ENCODE peak calls at places on chromosomes 7 and 10, in six cellular contexts. A is body of pancreas, E is IMR-90, S is lower lobe of right lung, Y is mammary epithelial cell, G is foreskin fibroblast. C is an unnamed sample.

GRCh38 chr10:70371846-70372245 is 10.6 kb downstream of the LRRC20 start:
- DNase-seq in Y (no peak), A (no peak), S (no peak), E (no peak), G (no peak), C (no peak)

GRCh38 chr10:113612154-113612553 is 51.7 kb downstream of the NRAP start:
- DNase-seq in G (no peak), Y (no peak), A (peak; percentile 86), S (no peak), E (no peak), C (no peak)

GRCh38 chr10:88883443-88883799 is 3.4 kb downstream of the STAMBPL1 start:
- DNase-seq in G (no peak), E (no peak), S (no peak), Y (no peak), A (no peak), C (peak; percentile 2)

GRCh38 chr7:27154901-27155815 is 1.3 kb downstream of the HOXA7 start:
- DNase-seq in A (no peak), G (no peak), E (no peak), Y (peak; percentile 84), S (no peak), C (no peak)

GRCh38 chr10:30980951-30981616 is 50.6 kb downstream of the ZNF438 start:
- DNase-seq in S (no peak), G (peak; percentile 78), E (peak; percentile 63), A (peak; percentile 81), Y (peak; percentile 71), C (peak; percentile 89)

GRCh38 chr7:832292-832967 is at the start of gene SUN1:
- DNase-seq in Y (peak; percentile 96), A (peak; percentile 47), G (peak; percentile 35), E (peak; percentile 88), S (no peak), C (peak; percentile 90)

GRCh38 chr10:78815702-78816334 is 252.9 kb upstream of the ZMIZ1 start:
- DNase-seq in Y (no peak), S (no peak), E (no peak), A (no peak), G (no peak), C (no peak)

GRCh38 chr7:25950488-25951413 is 201.2 kb upstream of the NFE2L3 start:
- DNase-seq in G (peak; percentile 51), E (peak; percentile 4), S (peak; percentile 96), Y (peak; percentile 89), A (peak; percentile 98), C (peak; percentile 90)

GRCh38 chr10:4651404-4652037 is 174.5 kb upstream of the AKR1E2 start:
- DNase-seq in G (no peak), A (no peak), S (no peak), Y (peak; percentile 48), E (no peak), C (peak; percentile 44)

GRCh38 chr10:4407783-4408182 is 418.2 kb upstream of the AKR1E2 start:
- DNase-seq in E (peak; percentile 85), A (no peak), G (peak; percentile 57), Y (peak; percentile 76), S (no peak), C (peak; percentile 36)

GRCh38 chr7:94115316-94115715 is 111.2 kb upstream of the BET1 start:
- DNase-seq in A (no peak), S (no peak), G (no peak), E (peak; percentile 33), Y (peak; percentile 15), C (no peak)

GRCh38 chr10:110919971-110920881 is 822 bp downstream of the SHOC2 start:
- DNase-seq in A (peak; percentile 44), G (no peak), S (peak; percentile 62), E (peak; percentile 17), Y (peak; percentile 61), C (peak; percentile 58)

GRCh38 chr10:79285315-79286185 is 61.7 kb upstream of the PPIF start:
- DNase-seq in S (no peak), A (no peak), Y (no peak), E (no peak), G (no peak), C (no peak)

GRCh38 chr10:88343761-88344484 is 239.2 kb downstream of the RNLS start:
- DNase-seq in Y (no peak), G (no peak), A (no peak), S (no peak), E (no peak), C (no peak)

GRCh38 chr10:28738200-28738599 is 60.9 kb downstream of the BAMBI start:
- DNase-seq in S (no peak), G (no peak), Y (no peak), E (no peak), A (no peak), C (no peak)

GRCh38 chr7:139583826-139584553 is 60.5 kb downstream of the CLEC2L start:
- DNase-seq in A (no peak), E (no peak), G (no peak), Y (no peak), S (no peak), C (no peak)

GRCh38 chr10:132865851-132866600 is 76.3 kb downstream of the CFAP46 start:
- DNase-seq in G (no peak), E (no peak), A (peak; percentile 5), S (peak; percentile 27), Y (no peak), C (no peak)

GRCh38 chr7:118185163-118185860 is 1.3 kb downstream of the LSM8 start:
- DNase-seq in G (no peak), Y (no peak), A (no peak), E (peak; percentile 40), S (no peak), C (peak; percentile 6)

GRCh38 chr10:3542185-3542611 is 242.8 kb downstream of the KLF6 start:
- DNase-seq in Y (peak; percentile 65), S (no peak), E (peak; percentile 87), G (peak; percentile 67), A (no peak), C (peak; percentile 55)

DNA sequence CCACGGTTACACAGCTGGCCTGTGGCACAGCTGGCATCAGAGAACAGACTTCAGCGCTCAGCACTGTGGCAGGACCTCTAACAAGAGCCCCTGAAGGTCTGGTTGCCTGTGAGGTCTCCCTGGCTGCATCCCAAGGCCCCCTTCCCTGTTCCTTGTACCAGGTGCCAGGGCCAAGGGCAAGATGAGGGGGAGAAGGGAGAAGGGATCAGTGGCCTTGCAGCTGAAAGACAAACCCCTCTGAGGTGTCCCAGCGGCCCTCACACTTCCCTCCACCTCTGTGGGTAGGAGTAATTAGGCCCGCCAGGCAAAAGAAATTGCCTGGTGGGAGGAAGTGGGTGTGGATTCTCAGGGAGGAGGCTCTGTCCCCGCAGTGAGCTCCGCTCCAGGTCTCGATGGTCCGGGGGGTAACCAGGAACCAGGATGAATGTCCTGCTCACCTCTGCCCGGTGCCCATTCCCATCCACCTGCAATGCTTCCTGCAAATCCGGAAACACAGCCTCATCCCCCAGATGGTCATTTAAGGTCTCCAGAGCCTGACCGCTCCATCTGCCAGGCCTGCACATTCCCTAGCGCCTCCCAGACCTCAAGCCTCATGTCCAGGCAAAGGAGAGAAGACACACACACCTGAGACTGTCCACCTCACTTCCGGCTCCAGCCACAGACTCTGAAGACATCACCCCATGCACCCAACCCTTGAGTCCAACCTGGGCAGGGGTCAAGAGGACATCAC is 22.7 kb downstream of the GRID2IP start:
- DNase-seq in A (no peak), E (no peak), G (no peak), S (no peak), Y (no peak), C (no peak)
- TF ChIP-seq CTCF in A (no peak), E (no peak), G (no peak), S (no peak), Y (no peak), C (no peak)

GRCh38 chr7:6011541-6011940 is 2.5 kb downstream of the AIMP2 start:
- DNase-seq in E (no peak), A (no peak), G (no peak), Y (no peak), S (no peak), C (no peak)

GRCh38 chr7:6012355-6013104 is 3.5 kb downstream of the AIMP2 start:
- DNase-seq in E (no peak), Y (no peak), A (no peak), G (no peak), S (no peak), C (no peak)

DNA sequence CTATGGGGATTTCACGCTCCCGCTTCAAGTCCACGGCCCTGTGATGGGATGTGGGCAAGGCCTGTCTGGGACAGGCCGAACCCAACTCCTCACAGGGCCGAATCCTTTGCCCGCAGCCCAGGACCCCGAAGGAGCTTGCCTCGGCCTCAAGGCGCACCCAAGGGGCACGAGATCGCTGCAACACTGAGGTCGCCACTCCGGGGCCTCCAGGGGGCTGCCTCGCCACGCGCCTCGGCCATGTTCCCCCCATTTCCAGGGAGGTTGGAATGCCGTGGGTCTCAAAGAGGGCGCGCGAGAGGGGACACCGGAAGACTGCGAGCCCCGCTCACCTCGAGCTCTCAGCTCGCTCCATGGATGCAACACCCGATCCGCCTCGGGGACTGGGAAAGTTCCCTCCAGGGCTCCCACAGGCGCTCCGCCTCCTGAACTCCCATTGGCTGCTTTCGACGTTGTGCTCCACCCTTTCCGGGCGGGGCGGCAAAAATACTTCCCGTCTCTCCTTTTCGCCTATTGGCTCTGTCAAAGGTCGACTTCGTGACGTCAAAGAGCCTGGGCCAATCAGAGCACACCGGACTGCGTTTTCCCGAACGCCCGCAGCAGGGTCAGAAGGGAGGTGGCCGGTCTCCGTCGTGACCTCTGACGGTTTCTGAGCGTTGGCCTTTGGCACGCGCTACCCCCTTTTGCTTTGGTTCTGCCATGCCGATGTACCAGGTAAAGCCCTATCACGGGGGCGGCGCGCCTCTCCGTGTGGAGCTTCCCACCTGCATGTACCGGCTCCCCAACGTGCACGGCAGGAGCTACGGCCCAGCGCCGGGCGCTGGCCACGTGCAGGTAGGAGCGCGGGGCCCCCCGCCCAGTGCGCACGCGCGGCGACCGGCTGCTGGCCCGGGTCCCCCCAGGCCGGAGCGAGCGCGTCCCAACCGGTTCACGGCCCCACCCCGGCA is at the start of the genes AIMP2 and PMS2:
- DNase-seq in A (peak; percentile 98), S (peak; percentile 98), E (peak; percentile 98), Y (peak; percentile 99), G (peak; percentile 98), C (peak; percentile 99)
- TF ChIP-seq CTCF in A (peak; percentile 23), S (no peak), E (peak; percentile 1), Y (no peak), G (no peak), C (no peak)

GRCh38 chr7:150441524-150441923 is 8.9 kb upstream of the GIMAP8 start:
- DNase-seq in Y (no peak), S (no peak), G (no peak), E (no peak), A (no peak), C (no peak)
- TF ChIP-seq CTCF in Y (no peak), S (no peak), G (no peak), E (no peak), A (no peak), C (no peak)

GRCh38 chr10:18959369-18959768 is 89.2 kb upstream of the MALRD1 start:
- DNase-seq in A (no peak), G (no peak), S (no peak), E (no peak), Y (no peak), C (no peak)

GRCh38 chr10:18960466-18961079 is 88.0 kb upstream of the MALRD1 start:
- DNase-seq in S (no peak), A (no peak), G (no peak), Y (no peak), E (no peak), C (no peak)

GRCh38 chr10:18949391-18949790 is 99.2 kb upstream of the MALRD1 start:
- DNase-seq in A (no peak), S (no peak), G (no peak), E (peak; percentile 40), Y (no peak), C (no peak)

DNA sequence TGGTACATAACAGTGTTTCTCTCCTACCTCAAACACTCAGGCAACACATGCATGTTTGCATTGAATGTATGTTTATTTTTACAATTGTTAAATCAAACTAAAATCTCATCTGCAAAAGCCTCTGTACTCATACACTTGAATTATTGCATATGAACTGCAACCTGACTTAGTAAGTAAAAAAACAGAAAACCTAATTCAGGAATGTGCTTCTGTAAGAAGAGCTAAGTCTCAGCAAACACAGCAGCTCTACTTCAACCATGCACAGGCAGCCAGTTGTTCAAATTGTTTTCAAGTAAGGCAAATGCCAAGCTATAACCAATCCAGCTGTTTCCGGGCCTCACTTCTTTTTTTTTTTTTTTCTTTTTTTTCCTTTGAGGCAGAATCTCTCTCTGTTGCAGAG is 93.6 kb upstream of the MALRD1 start:
- DNase-seq in S (no peak), A (no peak), Y (no peak), E (peak; percentile 57), G (no peak), C (no peak)
- TF ChIP-seq CTCF in S (no peak), A (no peak), Y (no peak), E (no peak), G (no peak), C (no peak)